ENCODE peak calls at places on chromosome 2, in seven cellular contexts. One of them, this sample, is unnamed.

GRCh38 chr2:58539973-58540372 is 298.8 kb upstream of the FANCL start:
- DNase-seq in mammary epithelial cell: no peak
- DNase-seq in fibroblast of lung: no peak
- DNase-seq in PC-3: peak
- DNase-seq in Karpas-422: no peak
- DNase-seq in right atrium auricular region: no peak
- DNase-seq in RWPE2: no peak
- DNase-seq in this sample: peak

GRCh38 chr2:100286318-100286717 is 36.0 kb downstream of the LONRF2 start:
- DNase-seq in mammary epithelial cell: no peak
- DNase-seq in right atrium auricular region: peak
- DNase-seq in PC-3: no peak
- DNase-seq in fibroblast of lung: no peak
- DNase-seq in RWPE2: no peak
- DNase-seq in Karpas-422: no peak
- DNase-seq in this sample: no peak

GRCh38 chr2:229445013-229445412 is 173.9 kb upstream of the PID1 start:
- DNase-seq in RWPE2: peak
- DNase-seq in Karpas-422: no peak
- DNase-seq in right atrium auricular region: peak
- DNase-seq in PC-3: peak
- DNase-seq in fibroblast of lung: peak
- DNase-seq in mammary epithelial cell: peak
- DNase-seq in this sample: peak

GRCh38 chr2:195563857-195564512 is 93.0 kb upstream of the SLC39A10 start:
- DNase-seq in mammary epithelial cell: peak
- DNase-seq in PC-3: peak
- DNase-seq in fibroblast of lung: peak
- DNase-seq in RWPE2: no peak
- DNase-seq in right atrium auricular region: no peak
- DNase-seq in Karpas-422: peak
- DNase-seq in this sample: peak

GRCh38 chr2:116979941-116980340 is 834.5 kb upstream of the DDX18 start:
- DNase-seq in fibroblast of lung: no peak
- DNase-seq in right atrium auricular region: no peak
- DNase-seq in PC-3: no peak
- DNase-seq in Karpas-422: no peak
- DNase-seq in mammary epithelial cell: no peak
- DNase-seq in RWPE2: no peak
- DNase-seq in this sample: no peak

GRCh38 chr2:29487967-29488550 is 372.8 kb downstream of the CLIP4 start:
- DNase-seq in right atrium auricular region: no peak
- DNase-seq in mammary epithelial cell: no peak
- DNase-seq in Karpas-422: no peak
- DNase-seq in fibroblast of lung: peak
- DNase-seq in PC-3: no peak
- DNase-seq in RWPE2: no peak
- DNase-seq in this sample: peak

GRCh38 chr2:116435648-116436047 is 1378.8 kb upstream of the DDX18 start:
- DNase-seq in Karpas-422: peak
- DNase-seq in mammary epithelial cell: no peak
- DNase-seq in fibroblast of lung: no peak
- DNase-seq in right atrium auricular region: no peak
- DNase-seq in RWPE2: no peak
- DNase-seq in PC-3: no peak
- DNase-seq in this sample: no peak

GRCh38 chr2:235936493-235936892 is 231.7 kb downstream of the GBX2 start:
- DNase-seq in right atrium auricular region: no peak
- DNase-seq in mammary epithelial cell: no peak
- DNase-seq in fibroblast of lung: no peak
- DNase-seq in Karpas-422: peak
- DNase-seq in RWPE2: peak
- DNase-seq in PC-3: peak
- DNase-seq in this sample: no peak

GRCh38 chr2:231181848-231182247 is 16.6 kb upstream of the ARMC9 start:
- DNase-seq in Karpas-422: no peak
- DNase-seq in RWPE2: no peak
- DNase-seq in PC-3: peak
- DNase-seq in fibroblast of lung: peak
- DNase-seq in right atrium auricular region: peak
- DNase-seq in mammary epithelial cell: peak
- DNase-seq in this sample: no peak

GRCh38 chr2:166494140-166494544 is at the start of gene SCN7A:
- DNase-seq in Karpas-422: no peak
- DNase-seq in mammary epithelial cell: no peak
- DNase-seq in PC-3: peak
- DNase-seq in RWPE2: peak
- DNase-seq in right atrium auricular region: peak
- DNase-seq in fibroblast of lung: peak
- DNase-seq in this sample: peak

GRCh38 chr2:49973917-49974368 is 819.6 kb upstream of the FSHR start:
- DNase-seq in right atrium auricular region: peak
- DNase-seq in Karpas-422: no peak
- DNase-seq in PC-3: no peak
- DNase-seq in RWPE2: no peak
- DNase-seq in fibroblast of lung: peak
- DNase-seq in mammary epithelial cell: peak
- DNase-seq in this sample: peak

GRCh38 chr2:167987558-167987957 is 259.8 kb downstream of the STK39 start:
- DNase-seq in Karpas-422: no peak
- DNase-seq in RWPE2: no peak
- DNase-seq in fibroblast of lung: no peak
- DNase-seq in mammary epithelial cell: no peak
- DNase-seq in right atrium auricular region: no peak
- DNase-seq in PC-3: no peak
- DNase-seq in this sample: no peak

GRCh38 chr2:165678882-165679281 is 115.2 kb downstream of the GALNT3 start:
- DNase-seq in right atrium auricular region: no peak
- DNase-seq in PC-3: no peak
- DNase-seq in fibroblast of lung: no peak
- DNase-seq in mammary epithelial cell: no peak
- DNase-seq in Karpas-422: no peak
- DNase-seq in RWPE2: no peak
- DNase-seq in this sample: no peak

GRCh38 chr2:65392609-65393008 is 39.8 kb downstream of the SPRED2 start:
- DNase-seq in right atrium auricular region: no peak
- DNase-seq in Karpas-422: no peak
- DNase-seq in mammary epithelial cell: no peak
- DNase-seq in RWPE2: no peak
- DNase-seq in PC-3: no peak
- DNase-seq in fibroblast of lung: no peak
- DNase-seq in this sample: no peak

GRCh38 chr2:25822190-25823117 is 55.8 kb downstream of the ASXL2 start:
- DNase-seq in Karpas-422: peak
- DNase-seq in PC-3: no peak
- DNase-seq in fibroblast of lung: no peak
- DNase-seq in RWPE2: no peak
- DNase-seq in right atrium auricular region: no peak
- DNase-seq in mammary epithelial cell: peak
- DNase-seq in this sample: no peak

GRCh38 chr2:98771771-98772521 is 41.0 kb upstream of the MGAT4A start:
- DNase-seq in mammary epithelial cell: no peak
- DNase-seq in RWPE2: no peak
- DNase-seq in Karpas-422: peak
- DNase-seq in PC-3: no peak
- DNase-seq in fibroblast of lung: no peak
- DNase-seq in right atrium auricular region: no peak
- DNase-seq in this sample: no peak

GRCh38 chr2:241858206-241859016 is at the start of gene PDCD1:
- DNase-seq in PC-3: no peak
- DNase-seq in fibroblast of lung: no peak
- DNase-seq in RWPE2: peak
- DNase-seq in mammary epithelial cell: no peak
- DNase-seq in Karpas-422: no peak
- DNase-seq in right atrium auricular region: no peak
- DNase-seq in this sample: no peak

GRCh38 chr2:233417282-233417681 is 63.0 kb downstream of the DGKD start:
- DNase-seq in RWPE2: no peak
- DNase-seq in right atrium auricular region: no peak
- DNase-seq in Karpas-422: no peak
- DNase-seq in PC-3: no peak
- DNase-seq in fibroblast of lung: no peak
- DNase-seq in mammary epithelial cell: no peak
- DNase-seq in this sample: no peak

GRCh38 chr2:223102040-223102899 is 50.3 kb downstream of the KCNE4 start:
- DNase-seq in Karpas-422: no peak
- DNase-seq in mammary epithelial cell: no peak
- DNase-seq in PC-3: no peak
- DNase-seq in fibroblast of lung: no peak
- DNase-seq in right atrium auricular region: no peak
- DNase-seq in RWPE2: no peak
- DNase-seq in this sample: no peak

DNA sequence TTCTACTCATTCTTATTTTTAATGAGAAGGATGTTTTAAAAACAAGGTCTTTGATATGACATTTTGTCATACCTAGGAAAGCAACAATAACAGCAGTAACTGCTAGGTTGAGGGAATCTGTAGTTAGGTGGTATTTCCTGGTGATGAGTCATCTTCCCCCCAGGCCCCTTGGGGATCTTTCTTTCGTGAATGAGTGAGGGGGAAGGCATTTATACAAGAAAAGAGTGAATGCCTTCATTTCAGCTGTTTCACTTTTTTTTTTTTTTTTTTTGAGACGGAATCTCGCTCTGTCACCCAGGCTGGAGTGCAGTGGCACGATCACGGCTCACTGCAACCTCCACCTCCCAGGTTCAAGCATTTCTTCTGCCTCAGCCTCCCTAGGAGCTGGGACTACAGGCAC is 108.6 kb downstream of the MAP4K4 start:
- DNase-seq in mammary epithelial cell: peak
- DNase-seq in Karpas-422: no peak
- DNase-seq in right atrium auricular region: no peak
- DNase-seq in fibroblast of lung: no peak
- DNase-seq in PC-3: peak
- DNase-seq in RWPE2: no peak
- DNase-seq in this sample: peak
- H3K4me3 ChIP-seq in mammary epithelial cell: no peak
- H3K4me3 ChIP-seq in Karpas-422: no peak
- H3K4me3 ChIP-seq in right atrium auricular region: no peak
- H3K4me3 ChIP-seq in fibroblast of lung: no peak
- H3K4me3 ChIP-seq in PC-3: no peak
- H3K4me3 ChIP-seq in RWPE2: no peak
- H3K4me3 ChIP-seq in this sample: peak

DNA sequence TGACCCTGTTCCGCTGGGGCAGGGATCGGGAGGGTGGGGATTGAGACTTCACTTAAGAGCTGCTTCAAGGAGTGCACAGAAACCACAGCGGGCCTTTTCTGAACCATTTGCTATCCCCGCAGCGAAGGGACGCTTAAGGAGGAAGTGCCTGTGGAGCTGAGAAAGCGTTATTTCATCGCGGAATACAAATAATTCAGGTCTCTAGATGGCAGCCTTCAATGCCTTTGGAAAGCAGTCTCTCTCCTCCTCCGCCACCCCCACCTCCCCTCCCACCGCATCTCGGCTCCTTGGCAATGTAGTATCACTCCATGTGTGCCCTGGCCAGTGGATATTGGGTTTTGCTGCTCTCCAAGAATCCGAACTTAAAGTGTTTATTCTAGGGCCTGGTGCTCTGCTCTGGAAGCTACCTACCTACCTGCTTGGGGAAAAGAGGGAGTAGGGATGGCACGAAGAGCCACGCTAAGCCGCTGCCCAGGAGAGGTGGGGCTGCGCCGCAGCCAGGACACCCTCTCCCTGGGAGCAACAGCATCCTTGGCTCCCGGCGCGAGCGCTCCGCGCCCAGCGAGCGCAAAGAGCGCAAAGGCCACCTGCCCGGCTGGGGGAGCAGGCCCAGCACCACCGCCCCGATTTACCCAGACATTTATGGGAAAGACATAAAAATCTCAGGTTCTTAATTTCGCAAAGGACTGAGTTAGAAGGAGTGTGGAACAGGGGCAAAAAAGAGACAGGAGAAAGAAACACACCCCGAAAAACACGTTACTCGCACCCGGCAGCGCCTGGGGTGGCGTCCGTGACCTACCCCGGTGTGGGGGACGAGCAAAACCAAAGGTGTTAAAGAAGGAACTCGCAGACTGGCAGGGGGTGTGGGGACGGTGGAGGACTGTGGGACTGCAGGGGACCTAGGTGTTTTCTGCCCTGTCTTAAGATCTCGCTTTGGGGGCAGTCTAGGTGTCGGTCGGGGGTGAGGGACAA is 1.1 kb downstream of the SPHKAP start:
- DNase-seq in right atrium auricular region: no peak
- DNase-seq in Karpas-422: no peak
- DNase-seq in mammary epithelial cell: no peak
- DNase-seq in PC-3: no peak
- DNase-seq in RWPE2: no peak
- DNase-seq in fibroblast of lung: peak
- DNase-seq in this sample: peak
- H3K4me3 ChIP-seq in right atrium auricular region: peak
- H3K4me3 ChIP-seq in Karpas-422: no peak
- H3K4me3 ChIP-seq in mammary epithelial cell: no peak
- H3K4me3 ChIP-seq in PC-3: no peak
- H3K4me3 ChIP-seq in RWPE2: no peak
- H3K4me3 ChIP-seq in fibroblast of lung: no peak
- H3K4me3 ChIP-seq in this sample: no peak

GRCh38 chr2:174024524-174025270 is 59.5 kb upstream of the SP3 start:
- DNase-seq in mammary epithelial cell: no peak
- DNase-seq in right atrium auricular region: peak
- DNase-seq in Karpas-422: no peak
- DNase-seq in RWPE2: no peak
- DNase-seq in fibroblast of lung: peak
- DNase-seq in PC-3: peak
- DNase-seq in this sample: peak
- H3K4me3 ChIP-seq in mammary epithelial cell: no peak
- H3K4me3 ChIP-seq in right atrium auricular region: peak
- H3K4me3 ChIP-seq in Karpas-422: no peak
- H3K4me3 ChIP-seq in RWPE2: no peak
- H3K4me3 ChIP-seq in fibroblast of lung: peak
- H3K4me3 ChIP-seq in PC-3: no peak
- H3K4me3 ChIP-seq in this sample: peak

GRCh38 chr2:120820885-120821279 is 85.2 kb downstream of the GLI2 start:
- DNase-seq in Karpas-422: no peak
- DNase-seq in mammary epithelial cell: no peak
- DNase-seq in right atrium auricular region: no peak
- DNase-seq in fibroblast of lung: peak
- DNase-seq in PC-3: no peak
- DNase-seq in RWPE2: no peak
- DNase-seq in this sample: peak
- H3K4me3 ChIP-seq in Karpas-422: no peak
- H3K4me3 ChIP-seq in mammary epithelial cell: no peak
- H3K4me3 ChIP-seq in right atrium auricular region: no peak
- H3K4me3 ChIP-seq in fibroblast of lung: peak
- H3K4me3 ChIP-seq in PC-3: no peak
- H3K4me3 ChIP-seq in RWPE2: no peak
- H3K4me3 ChIP-seq in this sample: no peak

This sample was measured in adipocyte.